ENCODE peak calls at places on chromosomes 4 and X, in eight cellular contexts. K is left colon; I is activated T-helper 1 cell treated with anti-CD3 and anti-CD28 coated beads, Interleukin-12 subunit alpha, Interleukin-12 subunit beta, Interleukin-2, Interleukin-4 antibody, amounts not matched to agents 30 ng/mL and 10 ng/mL and 1 ng/mL, durations not matched to agents 14 hours and 24 hours and 36 hours; A is mesothelial cell of epicardium; C is SW 1271; U is mammary epithelial cell; D is M059J; X is Right ventricle myocardium superior. H is an unnamed sample.

GRCh38 chrX:132025085-132025484 is 2.0 kb downstream of the STK26 start:
- DNase-seq in K (no peak), I (no peak), A (no peak), C (no peak), U (no peak), D (no peak), X (no peak), H (no peak)

GRCh38 chr4:150579591-150580234 is 2.2 kb upstream of the MAB21L2 start:
- DNase-seq in K (no peak), I (no peak), A (peak), C (no peak), U (no peak), D (peak), X (peak), H (peak)

GRCh38 chr4:8096690-8097061 is 61.9 kb downstream of the ABLIM2 start:
- DNase-seq in K (no peak), I (no peak), A (no peak), C (no peak), U (no peak), D (no peak), X (no peak), H (no peak)

GRCh38 chr4:68885545-68885944 is 66.1 kb downstream of the UGT2A3 start:
- DNase-seq in K (no peak), I (no peak), A (no peak), C (no peak), U (no peak), D (no peak), X (no peak), H (no peak)

GRCh38 chr4:154495867-154496266 is 4.3 kb upstream of the DCHS2 start:
- DNase-seq in K (no peak), I (no peak), A (no peak), C (no peak), U (no peak), D (no peak), X (no peak), H (no peak)

GRCh38 chr4:43709443-43709842 is 739.2 kb downstream of the KCTD8 start:
- DNase-seq in K (no peak), I (no peak), A (no peak), C (no peak), U (no peak), D (no peak), X (no peak), H (no peak)

GRCh38 chr4:7629855-7630254 is 195.1 kb upstream of the PSAPL1 start:
- DNase-seq in K (no peak), I (no peak), A (no peak), C (no peak), U (no peak), D (peak), X (no peak), H (no peak)

GRCh38 chrX:45035071-45035470 is 162.1 kb downstream of the KDM6A start:
- DNase-seq in K (no peak), I (no peak), A (no peak), C (no peak), U (no peak), D (no peak), X (no peak), H (no peak)

GRCh38 chr4:16573744-16574143 is 324.7 kb downstream of the LDB2 start:
- DNase-seq in K (no peak), I (no peak), A (no peak), C (no peak), U (no peak), D (peak), X (no peak), H (peak)

GRCh38 chr4:103484521-103484920 is 235.3 kb downstream of the TACR3 start:
- DNase-seq in K (no peak), I (no peak), A (no peak), C (no peak), U (peak), D (no peak), X (no peak), H (no peak)

GRCh38 chr4:137621056-137621455 is 88.8 kb upstream of the PCDH18 start:
- DNase-seq in K (no peak), I (no peak), A (no peak), C (no peak), U (no peak), D (no peak), X (no peak), H (peak)

GRCh38 chr4:41505161-41505653 is 32.8 kb upstream of the LIMCH1 start:
- DNase-seq in K (no peak), I (no peak), A (no peak), C (no peak), U (no peak), D (peak), X (no peak), H (peak)

GRCh38 chrX:72097081-72097480 is 34.6 kb downstream of the RTL5 start:
- DNase-seq in K (no peak), I (no peak), A (no peak), C (no peak), U (no peak), D (no peak), X (no peak), H (no peak)

GRCh38 chr4:150381026-150381425 is 200.9 kb upstream of the MAB21L2 start:
- DNase-seq in K (no peak), I (no peak), A (no peak), C (no peak), U (no peak), D (no peak), X (no peak), H (no peak)

GRCh38 chr4:121938282-121939092 is 13.4 kb downstream of the TRPC3 start:
- DNase-seq in K (no peak), I (no peak), A (no peak), C (no peak), U (no peak), D (peak), X (no peak), H (no peak)

GRCh38 chrX:151776113-151776790 is 41.7 kb downstream of the CNGA2 start:
- DNase-seq in K (no peak), I (no peak), A (no peak), C (no peak), U (no peak), D (no peak), X (peak), H (no peak)

GRCh38 chr4:90174622-90175023 is 47.4 kb downstream of the CCSER1 start:
- DNase-seq in K (no peak), I (no peak), A (no peak), C (no peak), U (peak), D (no peak), X (no peak), H (no peak)

GRCh38 chr4:135538698-135539097 is 1337.1 kb upstream of the PABPC4L start:
- DNase-seq in K (no peak), I (no peak), A (no peak), C (no peak), U (no peak), D (no peak), X (no peak), H (no peak)

GRCh38 chrX:41906515-41907165 is 16.7 kb downstream of the CASK start:
- DNase-seq in K (no peak), I (no peak), A (no peak), C (no peak), U (peak), D (peak), X (no peak), H (peak)

GRCh38 chrX:30161043-30161442 is 54.3 kb upstream of the MAGEB2 start:
- DNase-seq in K (no peak), I (no peak), A (no peak), C (no peak), U (no peak), D (peak), X (no peak), H (no peak)

GRCh38 chrX:110491846-110492620 is 133.4 kb downstream of the RTL9 start:
- DNase-seq in K (no peak), I (no peak), A (no peak), C (no peak), U (no peak), D (no peak), X (no peak), H (no peak)

GRCh38 chr4:121900132-121900983 is 30.1 kb upstream of the BBS7 start:
- DNase-seq in K (no peak), I (peak), A (peak), C (no peak), U (peak), D (peak), X (no peak), H (peak)

GRCh38 chr4:139279723-139280620 is at the start of gene MGARP:
- DNase-seq in K (no peak), I (no peak), A (peak), C (no peak), U (peak), D (peak), X (peak), H (no peak)

GRCh38 chr4:138978028-138978585 is 37.5 kb upstream of the NOCT start:
- DNase-seq in K (no peak), I (no peak), A (no peak), C (no peak), U (no peak), D (no peak), X (no peak), H (no peak)

H was measured in astrocyte of the spinal cord.